ENCODE peak calls at places on chromosome 2, in ten cellular contexts. C, I, D, R, G, B, V, M, S and H are unnamed samples.

GRCh38 chr2:70089220-70089945 is 2.1 kb downstream of the PCBP1 start:
- DNase-seq in M (no peak), B (no peak), C (peak), I (peak), G (no peak), V (no peak), S (peak), D (peak), R (no peak), H (no peak)

GRCh38 chr2:221492606-221493005 is 79.5 kb downstream of the EPHA4 start:
- DNase-seq in G (no peak), M (no peak), C (no peak), B (no peak), R (no peak), D (no peak), V (no peak), I (no peak), S (peak), H (no peak)

GRCh38 chr2:239777219-239777618 is 247.9 kb downstream of the NDUFA10 start:
- DNase-seq in G (no peak), S (no peak), M (no peak), I (no peak), B (no peak), V (no peak), D (no peak), R (no peak), C (no peak), H (no peak)

GRCh38 chr2:46067501-46068292 is 229.5 kb upstream of the EPAS1 start:
- DNase-seq in D (no peak), R (peak), I (no peak), B (peak), M (no peak), V (no peak), G (peak), C (no peak), S (peak), H (no peak)

GRCh38 chr2:18883626-18884456 is 294.5 kb upstream of the NT5C1B start:
- DNase-seq in M (no peak), R (peak), V (no peak), C (peak), D (peak), I (no peak), G (no peak), B (no peak), S (peak), H (peak)

GRCh38 chr2:69437751-69438154 is 518 bp upstream of the NFU1 start:
- DNase-seq in G (no peak), S (no peak), R (no peak), D (peak), V (no peak), C (no peak), I (no peak), M (no peak), B (no peak), H (no peak)

GRCh38 chr2:53202063-53202462 is 565.5 kb upstream of the CHAC2 start:
- DNase-seq in M (no peak), S (peak), B (peak), I (no peak), G (peak), D (peak), R (peak), V (no peak), C (no peak), H (peak)

GRCh38 chr2:190334479-190335224 is 8.7 kb upstream of the INPP1 start:
- DNase-seq in G (peak), C (no peak), M (no peak), R (no peak), V (no peak), I (no peak), B (no peak), S (peak), D (peak), H (no peak)

GRCh38 chr2:172467382-172467781 is 40.0 kb downstream of the ITGA6 start:
- DNase-seq in R (no peak), G (no peak), M (no peak), D (no peak), B (no peak), S (peak), C (no peak), V (no peak), I (no peak), H (no peak)

GRCh38 chr2:111896576-111896975 is 1.8 kb upstream of the MERTK start:
- DNase-seq in G (no peak), I (no peak), R (no peak), D (no peak), V (no peak), S (no peak), C (no peak), M (no peak), B (no peak), H (no peak)

GRCh38 chr2:223758131-223758840 is 79.1 kb downstream of the AP1S3 start:
- DNase-seq in M (no peak), R (no peak), D (no peak), I (no peak), V (no peak), S (no peak), B (no peak), C (no peak), G (no peak), H (no peak)